ENCODE peak calls at places on chromosome 19, in six cellular contexts. T, L, X, I, Q and R are unnamed samples.

GRCh38 chr19:46859637-46860124 is 1.1 kb upstream of the ARHGAP35 start:
- DNase-seq in T (no peak), L (no peak), X (peak; percentile 58), I (no peak), Q (peak; percentile 65), R (no peak)

GRCh38 chr19:46107371-46107770 is 17.1 kb downstream of the IGFL3 start:
- DNase-seq in T (no peak), L (no peak), X (no peak), I (no peak), Q (no peak), R (no peak)

GRCh38 chr19:14450876-14451275 is 17.8 kb downstream of the PKN1 start:
- DNase-seq in T (no peak), L (no peak), X (no peak), I (no peak), Q (no peak), R (no peak)

GRCh38 chr19:33755314-33756020 is 41.2 kb upstream of the KCTD15 start:
- DNase-seq in T (no peak), L (no peak), X (no peak), I (no peak), Q (no peak), R (no peak)

GRCh38 chr19:16326401-16327130 is 1.9 kb downstream of the KLF2 start:
- DNase-seq in T (no peak), L (no peak), X (no peak), I (peak; percentile 81), Q (no peak), R (no peak)

GRCh38 chr19:50465986-50466771 is 10.1 kb upstream of the EMC10 start:
- DNase-seq in T (no peak), L (no peak), X (peak; percentile 81), I (peak; percentile 82), Q (peak; percentile 82), R (no peak)

GRCh38 chr19:8506402-8506957 is 4.0 kb upstream of the PRAM1 start:
- DNase-seq in T (no peak), L (no peak), X (no peak), I (no peak), Q (peak; percentile 45), R (no peak)

GRCh38 chr19:41411682-41412265 is 14.2 kb downstream of the BCKDHA start:
- DNase-seq in T (no peak), L (no peak), X (no peak), I (no peak), Q (no peak), R (no peak)

GRCh38 chr19:5805465-5806132 is 732 bp downstream of the NRTN start:
- DNase-seq in T (peak; percentile 53), L (peak; percentile 64), X (peak; percentile 91), I (peak; percentile 94), Q (peak; percentile 86), R (no peak)

GRCh38 chr19:35272122-35272715 is 3.5 kb downstream of the USF2 start:
- DNase-seq in T (no peak), L (no peak), X (no peak), I (no peak), Q (no peak), R (no peak)

GRCh38 chr19:47239610-47240296 is 8.8 kb upstream of the BBC3 start:
- DNase-seq in T (no peak), L (no peak), X (peak; percentile 97), I (peak; percentile 90), Q (no peak), R (no peak)

GRCh38 chr19:44401787-44402115 is 343 bp upstream of the ZNF285 start:
- DNase-seq in T (no peak), L (no peak), X (no peak), I (no peak), Q (no peak), R (no peak)
- TF ChIP-seq TAF1 in T (no peak), L (no peak), X (no peak), I (no peak), Q (no peak), R (no peak)

GRCh38 chr19:17743874-17744273 is 7.4 kb upstream of the FCHO1 start:
- DNase-seq in T (no peak), L (no peak), X (no peak), I (no peak), Q (no peak), R (no peak)
- TF ChIP-seq TAF1 in T (no peak), L (no peak), X (no peak), I (no peak), Q (no peak), R (no peak)

DNA sequence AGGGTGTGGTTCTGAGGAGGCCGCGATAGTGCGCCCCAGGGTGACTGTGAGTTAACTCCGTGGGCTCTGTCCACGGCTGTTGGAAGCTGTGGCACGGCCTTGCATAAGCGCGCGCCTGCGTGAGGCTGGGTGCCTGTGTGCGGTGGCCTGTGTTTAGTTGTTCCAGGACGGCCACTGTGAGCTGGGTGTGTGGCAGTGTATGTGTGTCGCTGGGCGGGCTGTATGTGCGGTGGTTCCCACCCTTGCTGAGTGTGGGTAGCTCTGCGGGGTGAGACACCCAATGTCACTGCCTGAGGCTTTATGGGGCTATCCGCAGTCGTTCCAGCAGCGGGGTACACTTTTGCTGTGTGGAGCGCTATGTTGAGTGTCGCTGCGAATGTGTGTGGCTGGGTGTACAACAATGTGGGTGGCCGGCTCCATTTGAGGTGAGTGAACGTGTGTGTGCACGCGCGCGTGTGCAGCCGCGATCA is 438 bp upstream of the SSBP4 start:
- DNase-seq in T (no peak), L (no peak), X (no peak), I (no peak), Q (peak; percentile 32), R (no peak)
- TF ChIP-seq TAF1 in T (no peak), L (no peak), X (no peak), I (no peak), Q (no peak), R (no peak)

GRCh38 chr19:10838377-10838776 is 2.4 kb upstream of the TMED1 start:
- DNase-seq in T (no peak), L (no peak), X (no peak), I (no peak), Q (no peak), R (no peak)
- TF ChIP-seq TAF1 in T (no peak), L (no peak), X (no peak), I (no peak), Q (no peak), R (no peak)

GRCh38 chr19:54462713-54463530 is 656 bp downstream of the LENG9 start:
- DNase-seq in T (no peak), L (no peak), X (peak; percentile 57), I (peak; percentile 83), Q (no peak), R (no peak)
- TF ChIP-seq TAF1 in T (no peak), L (peak; percentile 37), X (no peak), I (peak; percentile 60), Q (no peak), R (no peak)

GRCh38 chr19:18271433-18271841 is 2.8 kb downstream of the IQCN start:
- DNase-seq in T (no peak), L (no peak), X (no peak), I (no peak), Q (no peak), R (no peak)

GRCh38 chr19:18278521-18279265 is 2.7 kb downstream of the JUND start:
- DNase-seq in T (no peak), L (no peak), X (no peak), I (no peak), Q (no peak), R (no peak)

GRCh38 chr19:18273566-18274302 is 518 bp downstream of the IQCN start:
- DNase-seq in T (no peak), L (no peak), X (no peak), I (no peak), Q (no peak), R (no peak)

GRCh38 chr19:18274303-18274775 is at the start of gene IQCN:
- DNase-seq in T (no peak), L (no peak), X (no peak), I (no peak), Q (no peak), R (no peak)

GRCh38 chr19:18274776-18275356 is 614 bp upstream of the IQCN start:
- DNase-seq in T (no peak), L (no peak), X (no peak), I (no peak), Q (peak; percentile 75), R (no peak)
- TF ChIP-seq TAF1 in T (no peak), L (no peak), X (no peak), I (no peak), Q (no peak), R (no peak)